ENCODE peak calls at places on chromosome 20, in six cellular contexts. H, V, G, P, J and C are unnamed samples.

GRCh38 chr20:18985551-18985950 is 172.0 kb downstream of the SCP2D1 start:
- DNase-seq in H (no peak), V (no peak), G (no peak), P (no peak), J (no peak), C (no peak)

GRCh38 chr20:16069416-16070010 is 503.7 kb downstream of the KIF16B start:
- DNase-seq in H (no peak), V (no peak), G (no peak), P (no peak), J (no peak), C (no peak)

GRCh38 chr20:32485770-32486248 is 99.3 kb downstream of the NOL4L start:
- DNase-seq in H (no peak), V (no peak), G (no peak), P (no peak), J (no peak), C (no peak)

GRCh38 chr20:571754-572331 is 28.3 kb upstream of the CSNK2A1 start:
- DNase-seq in H (peak), V (peak), G (no peak), P (no peak), J (no peak), C (peak)

GRCh38 chr20:60088236-60088635 is 130.0 kb downstream of the CDH26 start:
- DNase-seq in H (no peak), V (no peak), G (no peak), P (no peak), J (no peak), C (no peak)

GRCh38 chr20:51372176-51372803 is 170.2 kb downstream of the NFATC2 start:
- DNase-seq in H (peak), V (peak), G (peak), P (peak), J (peak), C (peak)

GRCh38 chr20:59571591-59572314 is 32.6 kb upstream of the PHACTR3 start:
- DNase-seq in H (peak), V (peak), G (peak), P (peak), J (peak), C (peak)

GRCh38 chr20:37848706-37849105 is 54.2 kb upstream of the VSTM2L start:
- DNase-seq in H (no peak), V (no peak), G (no peak), P (no peak), J (no peak), C (no peak)

GRCh38 chr20:63696628-63697356 is at the start of gene TNFRSF6B:
- DNase-seq in H (no peak), V (peak), G (peak), P (no peak), J (no peak), C (no peak)

GRCh38 chr20:36988494-36988966 is 37.0 kb upstream of the SAMHD1 start:
- DNase-seq in H (peak), V (no peak), G (no peak), P (no peak), J (no peak), C (no peak)

GRCh38 chr20:9139106-9139808 is 70.4 kb downstream of the PLCB4 start:
- DNase-seq in H (no peak), V (no peak), G (no peak), P (no peak), J (no peak), C (no peak)

GRCh38 chr20:57428611-57429496 is 37.7 kb downstream of the RBM38 start:
- DNase-seq in H (no peak), V (no peak), G (no peak), P (no peak), J (no peak), C (peak)

GRCh38 chr20:63873477-63873971 is 8.5 kb downstream of the TPD52L2 start:
- DNase-seq in H (no peak), V (no peak), G (peak), P (no peak), J (no peak), C (no peak)

GRCh38 chr20:50848341-50848808 is 53.5 kb downstream of the BCAS4 start:
- DNase-seq in H (peak), V (no peak), G (no peak), P (no peak), J (no peak), C (peak)

GRCh38 chr20:59835057-59835447 is 98.4 kb downstream of the SYCP2 start:
- DNase-seq in H (no peak), V (no peak), G (no peak), P (no peak), J (peak), C (no peak)

GRCh38 chr20:29689411-29690225 is 1567.8 kb upstream of the DEFB115 start:
- DNase-seq in H (peak), V (no peak), G (no peak), P (peak), J (no peak), C (no peak)

GRCh38 chr20:16027710-16028109 is 545.5 kb downstream of the KIF16B start:
- DNase-seq in H (no peak), V (no peak), G (no peak), P (no peak), J (no peak), C (no peak)

GRCh38 chr20:45822863-45823262 is 4.2 kb downstream of the TNNC2 start:
- DNase-seq in H (no peak), V (no peak), G (no peak), P (no peak), J (no peak), C (peak)

GRCh38 chr20:1776608-1777475 is 118.4 kb upstream of the SIRPA start:
- DNase-seq in H (peak), V (peak), G (peak), P (peak), J (peak), C (peak)

GRCh38 chr20:58144071-58144470 is 84.4 kb downstream of the ANKRD60 start:
- DNase-seq in H (no peak), V (no peak), G (no peak), P (no peak), J (no peak), C (no peak)

GRCh38 chr20:39862613-39863012 is 826.4 kb downstream of the MAFB start:
- DNase-seq in H (no peak), V (no peak), G (no peak), P (no peak), J (no peak), C (no peak)

GRCh38 chr20:35297153-35297552 is 4.9 kb upstream of the FAM83C start:
- DNase-seq in H (no peak), V (no peak), G (no peak), P (no peak), J (no peak), C (no peak)

GRCh38 chr20:57662028-57662312 is 41.7 kb upstream of the ZBP1 start:
- DNase-seq in H (no peak), V (no peak), G (no peak), P (no peak), J (no peak), C (peak)

GRCh38 chr20:25547999-25548398 is 37.3 kb downstream of the NINL start:
- DNase-seq in H (no peak), V (no peak), G (no peak), P (no peak), J (no peak), C (no peak)

GRCh38 chr20:11376406-11376805 is 541.3 kb upstream of the BTBD3 start:
- DNase-seq in H (no peak), V (no peak), G (no peak), P (no peak), J (no peak), C (no peak)

GRCh38 chr20:40966516-40967185 is 62.0 kb upstream of the TOP1 start:
- DNase-seq in H (no peak), V (no peak), G (no peak), P (no peak), J (no peak), C (peak)

GRCh38 chr20:16123623-16124022 is 449.6 kb downstream of the KIF16B start:
- DNase-seq in H (no peak), V (no peak), G (no peak), P (no peak), J (no peak), C (no peak)

GRCh38 chr20:51541189-51542032 is 1.1 kb downstream of the NFATC2 start:
- DNase-seq in H (peak), V (peak), G (peak), P (no peak), J (peak), C (peak)

GRCh38 chr20:956330-956951 is 40.3 kb upstream of the ANGPT4 start:
- DNase-seq in H (peak), V (peak), G (peak), P (peak), J (peak), C (peak)

GRCh38 chr20:63837475-63837874 is 6.4 kb upstream of the ZBTB46 start:
- DNase-seq in H (peak), V (no peak), G (no peak), P (no peak), J (no peak), C (no peak)